ENCODE peak calls at places on chromosomes 2 and 18, in four cellular contexts. One of them, this sample, is unnamed.

GRCh38 chr18:58674863-58675472 is 3.7 kb downstream of the MALT1 start:
- DNase-seq in K562: no peak
- DNase-seq in GM12878: no peak
- DNase-seq in GM12891: no peak
- DNase-seq in this sample: no peak

GRCh38 chr2:40256649-40257048 is 195.2 kb downstream of the SLC8A1 start:
- DNase-seq in K562: no peak
- DNase-seq in GM12878: no peak
- DNase-seq in GM12891: no peak
- DNase-seq in this sample: peak; percentile 43

GRCh38 chr2:189581354-189582139 is 961 bp upstream of the SLC40A1 start:
- DNase-seq in K562: peak; percentile 81
- DNase-seq in GM12878: no peak
- DNase-seq in GM12891: no peak
- DNase-seq in this sample: no peak

GRCh38 chr2:216548901-216549321 is 50.3 kb downstream of the RPL37A start:
- DNase-seq in K562: no peak
- DNase-seq in GM12878: no peak
- DNase-seq in GM12891: no peak
- DNase-seq in this sample: no peak

GRCh38 chr2:237996041-237996593 is 29.3 kb downstream of the UBE2F start:
- DNase-seq in K562: no peak
- DNase-seq in GM12878: no peak
- DNase-seq in GM12891: no peak
- DNase-seq in this sample: no peak

GRCh38 chr2:220887880-220888279 is 684.2 kb downstream of the EPHA4 start:
- DNase-seq in K562: no peak
- DNase-seq in GM12878: no peak
- DNase-seq in GM12891: no peak
- DNase-seq in this sample: no peak

GRCh38 chr2:61438670-61439069 is 32.2 kb downstream of the USP34 start:
- DNase-seq in K562: no peak
- DNase-seq in GM12878: no peak
- DNase-seq in GM12891: no peak
- DNase-seq in this sample: no peak

GRCh38 chr2:69224495-69224803 is 162.6 kb downstream of the GFPT1 start:
- DNase-seq in K562: no peak
- DNase-seq in GM12878: no peak
- DNase-seq in GM12891: no peak
- DNase-seq in this sample: no peak

GRCh38 chr18:49747876-49748275 is 65.5 kb downstream of the ACAA2 start:
- DNase-seq in K562: no peak
- DNase-seq in GM12878: no peak
- DNase-seq in GM12891: no peak
- DNase-seq in this sample: no peak

GRCh38 chr2:200127852-200128251 is 172.5 kb downstream of the MAIP1 start:
- DNase-seq in K562: no peak
- DNase-seq in GM12878: no peak
- DNase-seq in GM12891: no peak
- DNase-seq in this sample: no peak

GRCh38 chr2:130834923-130835765 is 1.6 kb upstream of the ARHGEF4 start:
- DNase-seq in K562: no peak
- DNase-seq in GM12878: no peak
- DNase-seq in GM12891: no peak
- DNase-seq in this sample: no peak

GRCh38 chr2:130837175-130837810 is 579 bp downstream of the ARHGEF4 start:
- DNase-seq in K562: no peak
- DNase-seq in GM12878: no peak
- DNase-seq in GM12891: no peak
- DNase-seq in this sample: no peak

GRCh38 chr2:130835766-130836015 is 1.0 kb upstream of the ARHGEF4 start:
- DNase-seq in K562: no peak
- DNase-seq in GM12878: no peak
- DNase-seq in GM12891: no peak
- DNase-seq in this sample: no peak

GRCh38 chr2:130837811-130838565 is 1.3 kb downstream of the ARHGEF4 start:
- DNase-seq in K562: no peak
- DNase-seq in GM12878: no peak
- DNase-seq in GM12891: no peak
- DNase-seq in this sample: no peak

DNA sequence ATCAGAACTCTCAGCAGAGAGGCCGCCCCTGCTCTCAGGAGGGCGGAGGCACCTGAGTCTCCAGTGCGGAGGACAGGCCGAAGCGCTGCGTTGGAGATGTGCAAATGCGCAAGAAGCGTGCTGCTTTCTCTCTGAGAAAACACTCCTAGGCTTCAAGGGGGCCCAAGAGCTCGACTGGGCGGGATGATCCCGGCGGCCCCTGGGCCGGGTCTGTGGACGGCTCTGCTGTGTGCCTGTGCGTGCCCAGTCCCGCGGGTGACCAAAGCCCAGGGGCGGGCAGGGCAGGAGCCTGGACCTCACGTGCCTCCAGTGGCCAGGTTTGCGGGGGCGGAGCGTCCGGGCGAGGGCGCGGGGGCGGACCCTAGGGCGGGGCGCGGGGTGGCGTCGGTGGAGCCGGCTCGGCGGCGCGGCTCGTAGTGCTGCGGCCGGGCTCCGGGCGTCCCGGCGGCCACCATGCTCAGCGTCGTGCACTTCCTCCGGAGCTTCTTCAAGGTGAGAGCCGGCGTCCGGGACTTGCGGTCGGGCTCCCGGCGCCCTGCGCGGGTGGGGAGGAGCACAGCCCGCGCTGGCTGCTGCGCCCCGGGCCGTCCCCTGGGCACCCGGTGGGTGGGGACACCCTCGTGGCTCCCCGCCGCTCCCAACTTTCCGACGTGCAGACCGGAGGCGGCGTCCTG is at the start of gene ARHGEF4:
- DNase-seq in K562: peak; percentile 88
- DNase-seq in GM12878: no peak
- DNase-seq in GM12891: peak; percentile 61
- DNase-seq in this sample: peak; percentile 5
- TF ChIP-seq SPI1 in K562: no peak
- TF ChIP-seq SPI1 in GM12878: no peak
- TF ChIP-seq SPI1 in GM12891: no peak
- TF ChIP-seq SPI1 in this sample: no peak

GRCh38 chr2:10260130-10260529 is 42.6 kb upstream of the HPCAL1 start:
- DNase-seq in K562: no peak
- DNase-seq in GM12878: no peak
- DNase-seq in GM12891: no peak
- DNase-seq in this sample: no peak
- TF ChIP-seq SPI1 in K562: no peak
- TF ChIP-seq SPI1 in GM12878: no peak
- TF ChIP-seq SPI1 in GM12891: no peak
- TF ChIP-seq SPI1 in this sample: no peak

GRCh38 chr2:222548997-222549396 is 106.9 kb downstream of the FARSB start:
- DNase-seq in K562: no peak
- DNase-seq in GM12878: no peak
- DNase-seq in GM12891: no peak
- DNase-seq in this sample: no peak
- TF ChIP-seq SPI1 in K562: no peak
- TF ChIP-seq SPI1 in GM12878: no peak
- TF ChIP-seq SPI1 in GM12891: no peak
- TF ChIP-seq SPI1 in this sample: no peak

DNA sequence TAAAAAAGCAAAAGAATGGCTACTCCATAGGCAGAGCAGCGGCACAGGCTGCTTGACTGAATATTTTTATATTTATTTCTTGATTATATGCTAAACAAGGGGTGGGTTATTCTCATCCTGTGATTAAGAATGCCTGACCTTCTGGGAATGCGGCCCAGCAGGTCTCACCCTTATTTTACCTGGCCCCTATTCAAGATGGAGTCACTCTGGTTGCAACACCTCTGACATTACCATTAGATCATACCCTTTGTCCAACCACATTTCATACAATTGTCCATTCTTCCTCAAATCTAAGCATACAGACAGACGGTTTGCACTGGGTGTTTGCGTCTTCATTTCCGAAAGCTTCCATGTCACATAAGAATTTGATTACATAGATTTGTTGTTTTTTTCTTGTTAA is 168.2 kb downstream of the GALNT1 start:
- DNase-seq in K562: no peak
- DNase-seq in GM12878: no peak
- DNase-seq in GM12891: no peak
- DNase-seq in this sample: no peak
- TF ChIP-seq SPI1 in K562: no peak
- TF ChIP-seq SPI1 in GM12878: no peak
- TF ChIP-seq SPI1 in GM12891: no peak
- TF ChIP-seq SPI1 in this sample: no peak

DNA sequence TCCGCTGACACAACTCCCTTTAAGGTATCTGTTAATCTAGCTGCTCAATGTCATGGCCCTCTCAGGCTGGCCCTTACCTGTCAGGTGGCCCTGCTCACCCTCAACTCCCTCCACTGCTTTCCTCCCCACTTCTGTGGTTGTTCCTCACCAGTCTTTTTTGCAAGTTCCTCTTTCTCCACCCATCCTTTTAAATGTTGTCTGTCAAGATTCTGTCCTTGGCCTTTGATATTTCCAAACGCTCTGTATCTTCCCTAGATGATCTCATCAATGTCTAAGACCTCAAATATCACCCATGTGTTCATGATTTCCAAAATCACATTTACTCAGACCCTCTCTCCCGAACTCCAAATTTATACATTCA is 3.5 kb downstream of the PTPN2 start:
- DNase-seq in K562: no peak
- DNase-seq in GM12878: no peak
- DNase-seq in GM12891: no peak
- DNase-seq in this sample: peak; percentile 67
- TF ChIP-seq SPI1 in K562: peak; percentile 83
- TF ChIP-seq SPI1 in GM12878: peak; percentile 66
- TF ChIP-seq SPI1 in GM12891: peak; percentile 58
- TF ChIP-seq SPI1 in this sample: peak; percentile 83

DNA sequence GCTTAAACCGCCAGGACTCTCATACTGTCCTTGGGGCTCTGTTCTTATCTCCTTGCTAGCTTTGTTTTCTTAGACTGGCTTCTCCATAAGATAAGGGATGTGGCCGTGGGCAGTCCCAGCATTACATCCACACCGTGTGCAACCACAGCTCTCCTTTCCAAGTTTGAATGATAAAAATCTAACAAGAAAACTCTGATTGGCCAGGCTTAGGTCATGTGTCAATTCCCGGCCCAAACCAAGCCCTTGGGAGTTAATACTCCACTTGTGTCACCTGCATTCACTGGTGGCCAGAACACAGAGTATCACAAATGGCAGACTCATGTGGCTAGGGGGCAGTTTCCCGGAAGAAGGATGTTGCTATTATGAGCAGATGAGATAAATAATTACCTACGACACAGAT is 43.2 kb upstream of the KDM3A start:
- DNase-seq in K562: peak; percentile 46
- DNase-seq in GM12878: no peak
- DNase-seq in GM12891: no peak
- DNase-seq in this sample: no peak
- TF ChIP-seq SPI1 in K562: no peak
- TF ChIP-seq SPI1 in GM12878: no peak
- TF ChIP-seq SPI1 in GM12891: no peak
- TF ChIP-seq SPI1 in this sample: no peak

GRCh38 chr2:9941996-9942390 is 9.5 kb upstream of the GRHL1 start:
- DNase-seq in K562: peak; percentile 32
- DNase-seq in GM12878: no peak
- DNase-seq in GM12891: no peak
- DNase-seq in this sample: no peak

GRCh38 chr2:9937258-9937657 is 14.2 kb upstream of the GRHL1 start:
- DNase-seq in K562: no peak
- DNase-seq in GM12878: no peak
- DNase-seq in GM12891: no peak
- DNase-seq in this sample: no peak

GRCh38 chr2:9939587-9940485 is 11.7 kb upstream of the GRHL1 start:
- DNase-seq in K562: no peak
- DNase-seq in GM12878: no peak
- DNase-seq in GM12891: no peak
- DNase-seq in this sample: no peak

GRCh38 chr2:9941196-9941995 is 10.1 kb upstream of the GRHL1 start:
- DNase-seq in K562: peak; percentile 44
- DNase-seq in GM12878: no peak
- DNase-seq in GM12891: no peak
- DNase-seq in this sample: no peak

GRCh38 chr2:9937968-9938367 is 13.5 kb upstream of the GRHL1 start:
- DNase-seq in K562: no peak
- DNase-seq in GM12878: no peak
- DNase-seq in GM12891: no peak
- DNase-seq in this sample: no peak
- TF ChIP-seq SPI1 in K562: no peak
- TF ChIP-seq SPI1 in GM12878: no peak
- TF ChIP-seq SPI1 in GM12891: no peak
- TF ChIP-seq SPI1 in this sample: no peak

GRCh38 chr2:27721335-27721734 is 50.2 kb upstream of the MRPL33 start:
- DNase-seq in K562: no peak
- DNase-seq in GM12878: no peak
- DNase-seq in GM12891: no peak
- DNase-seq in this sample: no peak
- TF ChIP-seq SPI1 in K562: no peak
- TF ChIP-seq SPI1 in GM12878: no peak
- TF ChIP-seq SPI1 in GM12891: no peak
- TF ChIP-seq SPI1 in this sample: no peak

This sample was measured in HL-60.